ENCODE peak calls at places on chromosomes 12 and 14, in four cellular contexts. F is K562, K is HepG2, E is GM12878. V is an unnamed sample.

GRCh38 chr12:53214687-53215455 is 7.8 kb upstream of the ITGB7 start:
- DNase-seq in F (no peak), K (no peak), E (no peak), V (no peak)

GRCh38 chr12:51318846-51319570 is 5.0 kb downstream of the BIN2 start:
- DNase-seq in F (no peak), K (no peak), E (peak; percentile 59), V (no peak)

GRCh38 chr12:92968201-92968813 is 39.2 kb upstream of the EEA1 start:
- DNase-seq in F (no peak), K (no peak), E (no peak), V (no peak)

GRCh38 chr12:50087995-50088394 is 2.9 kb downstream of the SMARCD1 start:
- DNase-seq in F (no peak), K (peak; percentile 70), E (no peak), V (no peak)

GRCh38 chr12:95633049-95633545 is 81.8 kb upstream of the USP44 start:
- DNase-seq in F (no peak), K (peak; percentile 33), E (no peak), V (no peak)

GRCh38 chr12:120783197-120783596 is 57.6 kb downstream of the ACADS start:
- DNase-seq in F (no peak), K (peak; percentile 29), E (no peak), V (no peak)

GRCh38 chr14:56512521-56512920 is 67.1 kb upstream of the TMEM260 start:
- DNase-seq in F (no peak), K (no peak), E (no peak), V (no peak)

GRCh38 chr14:104864267-104865068 is 600 bp upstream of the CEP170B start:
- DNase-seq in F (peak; percentile 40), K (peak; percentile 85), E (no peak), V (no peak)

GRCh38 chr12:16345105-16345504 is 2.3 kb upstream of the MGST1 start:
- DNase-seq in F (no peak), K (no peak), E (no peak), V (no peak)

GRCh38 chr14:102795060-102795925 is 18.0 kb downstream of the TRAF3 start:
- DNase-seq in F (peak; percentile 28), K (peak; percentile 82), E (no peak), V (no peak)

GRCh38 chr14:100372357-100373048 is 49.4 kb downstream of the SLC25A47 start:
- DNase-seq in F (peak; percentile 34), K (no peak), E (no peak), V (no peak)

GRCh38 chr14:61569783-61570182 is 125.5 kb upstream of the HIF1A start:
- DNase-seq in F (no peak), K (peak; percentile 60), E (no peak), V (no peak)

GRCh38 chr12:112855375-112855774 is 51.4 kb upstream of the OAS1 start:
- DNase-seq in F (no peak), K (peak; percentile 15), E (no peak), V (peak; percentile 19)

GRCh38 chr12:80617733-80618132 is 89.7 kb upstream of the MYF6 start:
- DNase-seq in F (no peak), K (no peak), E (no peak), V (no peak)

GRCh38 chr14:61608245-61609142 is 86.8 kb upstream of the HIF1A start:
- DNase-seq in F (no peak), K (peak; percentile 71), E (no peak), V (no peak)

GRCh38 chr14:52233693-52234092 is 33.8 kb upstream of the PTGDR start:
- DNase-seq in F (no peak), K (no peak), E (no peak), V (no peak)

GRCh38 chr12:28180791-28181190 is 9.5 kb upstream of the CCDC91 start:
- DNase-seq in F (no peak), K (no peak), E (no peak), V (no peak)

GRCh38 chr12:3135522-3136461 is 58.6 kb downstream of the TSPAN9 start:
- DNase-seq in F (peak; percentile 67), K (peak; percentile 73), E (peak; percentile 20), V (peak; percentile 88)
- TF ChIP-seq BHLHE40 in F (no peak), K (no peak), E (no peak), V (no peak)

GRCh38 chr12:663293-663871 is at the start of gene NINJ2:
- DNase-seq in F (no peak), K (no peak), E (no peak), V (no peak)
- TF ChIP-seq FOXK2 in F (no peak), K (no peak), E (no peak), V (no peak)

GRCh38 chr12:57239587-57240068 is 10.1 kb downstream of the SHMT2 start:
- DNase-seq in F (no peak), K (no peak), E (no peak), V (no peak)
- TF ChIP-seq BHLHE40 in F (no peak), K (no peak), E (no peak), V (no peak)

GRCh38 chr14:98288825-98289224 is 983.2 kb downstream of the BCL11B start:
- DNase-seq in F (no peak), K (no peak), E (no peak), V (no peak)

GRCh38 chr14:98292191-98292590 is 979.8 kb downstream of the BCL11B start:
- DNase-seq in F (no peak), K (no peak), E (no peak), V (no peak)

GRCh38 chr14:98293527-98293926 is 978.5 kb downstream of the BCL11B start:
- DNase-seq in F (no peak), K (no peak), E (no peak), V (no peak)

DNA sequence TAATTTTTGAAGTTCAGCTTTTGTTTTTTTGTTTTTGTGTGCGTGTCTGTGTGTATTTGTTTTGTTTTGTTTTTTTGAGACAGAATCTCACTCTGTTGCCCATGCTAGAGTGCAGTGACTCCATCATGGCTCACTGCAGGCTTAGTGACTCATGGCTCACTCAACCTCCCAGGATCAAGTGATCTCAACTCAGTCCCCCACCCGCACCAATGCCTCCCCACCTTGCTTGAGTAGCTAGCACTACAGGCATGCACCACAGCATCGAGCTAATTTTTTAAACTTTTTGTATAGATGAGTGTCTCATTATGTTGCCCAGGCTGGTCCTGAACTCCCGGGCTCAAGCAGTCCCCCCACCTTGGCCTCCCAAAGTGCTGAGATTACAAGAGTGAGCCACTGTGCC is 981.4 kb downstream of the BCL11B start:
- DNase-seq in F (no peak), K (no peak), E (no peak), V (no peak)
- TF ChIP-seq FOXK2 in F (no peak), K (no peak), E (no peak), V (no peak)